ENCODE peak calls at places on chromosomes 6 and 20, in six cellular contexts. C, S, N, E, O and W are unnamed samples.

GRCh38 chr6:13229205-13230085 is 98.9 kb downstream of the TBC1D7 start:
- DNase-seq in C (peak), S (no peak), N (peak), E (no peak), O (no peak), W (no peak)

GRCh38 chr6:124393536-124393935 is 568.7 kb upstream of the RNF217 start:
- DNase-seq in C (peak), S (no peak), N (peak), E (no peak), O (peak), W (no peak)

GRCh38 chr6:65638047-65638831 is 68.8 kb downstream of the EYS start:
- DNase-seq in C (peak), S (peak), N (no peak), E (no peak), O (no peak), W (no peak)

GRCh38 chr20:49751397-49751735 is 37.7 kb upstream of the B4GALT5 start:
- DNase-seq in C (no peak), S (no peak), N (no peak), E (no peak), O (no peak), W (no peak)

GRCh38 chr6:11632795-11633511 is 95.4 kb downstream of the TMEM170B start:
- DNase-seq in C (peak), S (no peak), N (peak), E (no peak), O (peak), W (no peak)

GRCh38 chr20:63783970-63784369 is 44.4 kb downstream of the SLC2A4RG start:
- DNase-seq in C (no peak), S (no peak), N (no peak), E (no peak), O (no peak), W (no peak)

GRCh38 chr20:48750376-48750775 is 77.4 kb downstream of the PREX1 start:
- DNase-seq in C (no peak), S (no peak), N (no peak), E (no peak), O (no peak), W (no peak)

GRCh38 chr6:24930386-24930785 is 5.4 kb downstream of the RIPOR2 start:
- DNase-seq in C (no peak), S (no peak), N (no peak), E (no peak), O (peak), W (no peak)

GRCh38 chr20:57071283-57071701 is 195.1 kb downstream of the BMP7 start:
- DNase-seq in C (peak), S (no peak), N (peak), E (peak), O (no peak), W (no peak)

GRCh38 chr20:33415948-33416347 is 14.6 kb upstream of the CDK5RAP1 start:
- DNase-seq in C (peak), S (peak), N (peak), E (no peak), O (no peak), W (no peak)

GRCh38 chr6:76706086-76706485 is 633.6 kb upstream of the IMPG1 start:
- DNase-seq in C (no peak), S (no peak), N (peak), E (no peak), O (no peak), W (no peak)

GRCh38 chr6:76703285-76703684 is 630.8 kb upstream of the IMPG1 start:
- DNase-seq in C (no peak), S (no peak), N (peak), E (no peak), O (no peak), W (no peak)

GRCh38 chr6:76701610-76702009 is 629.1 kb upstream of the IMPG1 start:
- DNase-seq in C (no peak), S (no peak), N (no peak), E (no peak), O (no peak), W (no peak)

GRCh38 chr6:76703786-76704185 is 631.3 kb upstream of the IMPG1 start:
- DNase-seq in C (no peak), S (no peak), N (peak), E (no peak), O (no peak), W (no peak)

DNA sequence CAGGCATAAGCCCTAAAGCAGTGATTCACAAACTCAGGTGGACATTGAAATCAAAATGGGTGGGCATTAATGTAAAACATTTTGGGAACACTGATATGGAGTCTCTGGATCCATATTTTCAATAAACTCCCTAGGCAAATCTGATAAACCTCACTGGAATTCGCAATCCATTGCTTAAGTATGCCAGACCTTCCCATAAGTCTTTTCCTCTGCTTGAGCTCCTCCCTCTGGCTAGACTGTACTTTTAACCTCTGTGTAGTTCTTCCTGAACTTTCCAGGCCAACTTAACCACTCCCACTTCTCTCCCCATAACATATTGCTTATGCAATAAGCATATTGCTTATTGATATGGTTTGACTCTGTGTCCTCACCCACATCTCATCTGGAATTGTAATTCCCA is 629.7 kb upstream of the IMPG1 start:
- DNase-seq in C (no peak), S (no peak), N (peak), E (no peak), O (no peak), W (no peak)
- TF ChIP-seq CTCF in C (no peak), S (no peak), N (no peak), E (no peak), O (no peak), W (no peak)

GRCh38 chr6:162612613-162613012 is 115.0 kb downstream of the PRKN start:
- DNase-seq in C (no peak), S (no peak), N (no peak), E (no peak), O (no peak), W (no peak)
- TF ChIP-seq CTCF in C (no peak), S (no peak), N (no peak), E (no peak), O (no peak), W (no peak)

DNA sequence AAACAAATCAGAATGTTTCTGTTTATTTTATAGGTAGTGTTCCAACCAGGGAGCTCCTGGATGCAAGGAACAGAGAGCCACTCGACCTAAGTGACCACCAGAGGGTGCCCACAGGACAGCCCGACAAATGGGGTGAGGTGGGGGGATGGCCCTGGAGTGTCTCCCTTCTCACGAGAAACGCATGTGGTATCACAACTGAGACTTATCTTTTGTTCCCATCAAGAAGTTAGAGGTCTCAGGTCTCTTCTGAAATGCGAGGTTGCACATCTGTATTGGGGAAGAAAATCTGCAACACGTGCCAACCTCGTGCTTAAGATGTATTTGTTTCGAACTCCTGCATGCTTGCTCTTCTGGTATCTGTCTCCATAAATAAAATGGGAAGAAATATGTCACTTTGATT is 104.0 kb downstream of the ISM1 start:
- DNase-seq in C (peak), S (peak), N (peak), E (no peak), O (no peak), W (no peak)
- TF ChIP-seq CTCF in C (peak), S (peak), N (peak), E (no peak), O (peak), W (no peak)

GRCh38 chr6:102352552-102352951 is 959.0 kb downstream of the GRIK2 start:
- DNase-seq in C (no peak), S (no peak), N (no peak), E (no peak), O (no peak), W (no peak)

GRCh38 chr6:102355578-102355977 is 962.1 kb downstream of the GRIK2 start:
- DNase-seq in C (no peak), S (no peak), N (no peak), E (no peak), O (no peak), W (no peak)

GRCh38 chr6:102356170-102356569 is 962.7 kb downstream of the GRIK2 start:
- DNase-seq in C (no peak), S (no peak), N (no peak), E (no peak), O (no peak), W (no peak)
- TF ChIP-seq CTCF in C (no peak), S (no peak), N (no peak), E (no peak), O (no peak), W (no peak)